ENCODE peak calls at places on chromosomes 12 and 14, in seven cellular contexts. J is NT2/D1, Y is right cardiac atrium, P is Caco-2, I is BJ, Q is fibroblast of lung, S is HFF-Myc. M is an unnamed sample.

GRCh38 chr12:32454075-32454474 is 54.7 kb downstream of the FGD4 start:
- DNase-seq in Q (peak), S (no peak), Y (no peak), P (no peak), I (no peak), J (peak), M (no peak)

GRCh38 chr12:25806271-25806670 is 152.2 kb upstream of the RASSF8 start:
- DNase-seq in J (no peak), S (peak), Q (peak), P (no peak), Y (no peak), I (peak), M (no peak)

GRCh38 chr14:90536092-90536491 is 139.3 kb downstream of the CALM1 start:
- DNase-seq in Y (peak), P (no peak), Q (peak), I (no peak), S (no peak), J (no peak), M (no peak)

GRCh38 chr14:100359881-100360280 is 36.7 kb downstream of the SLC25A47 start:
- DNase-seq in Q (no peak), I (no peak), S (no peak), P (no peak), J (no peak), Y (no peak), M (no peak)

GRCh38 chr12:132150780-132151144 is 6.5 kb downstream of the NOC4L start:
- DNase-seq in J (no peak), P (no peak), S (no peak), Y (no peak), I (no peak), Q (no peak), M (no peak)

GRCh38 chr14:75315143-75315542 is 36.5 kb downstream of the FOS start:
- DNase-seq in P (no peak), I (no peak), S (no peak), J (no peak), Y (no peak), Q (peak), M (no peak)

GRCh38 chr12:1013618-1014489 is 22.8 kb downstream of the ERC1 start:
- DNase-seq in Y (peak), Q (peak), S (peak), I (peak), P (no peak), J (no peak), M (no peak)

GRCh38 chr12:130460611-130461478 is 123.2 kb downstream of the PIWIL1 start:
- DNase-seq in Y (no peak), J (no peak), Q (no peak), S (no peak), P (no peak), I (no peak), M (no peak)

GRCh38 chr14:99320105-99320572 is 48.1 kb upstream of the BCL11B start:
- DNase-seq in P (no peak), J (peak), S (peak), Y (peak), I (no peak), Q (peak), M (no peak)

GRCh38 chr14:21346532-21347135 is 37.2 kb downstream of the SUPT16H start:
- DNase-seq in J (no peak), I (peak), Y (no peak), S (peak), P (no peak), Q (peak), M (peak)

GRCh38 chr14:34203271-34203722 is 252.4 kb upstream of the EGLN3 start:
- DNase-seq in Q (peak), Y (no peak), P (no peak), S (peak), J (no peak), I (peak), M (no peak)

GRCh38 chr12:67630373-67631088 is 18.0 kb upstream of the DYRK2 start:
- DNase-seq in J (no peak), S (peak), Y (peak), P (no peak), Q (peak), I (no peak), M (no peak)

GRCh38 chr14:69711065-69711464 is 55.9 kb upstream of the SRSF5 start:
- DNase-seq in P (no peak), Y (peak), Q (no peak), I (no peak), S (no peak), J (no peak), M (no peak)

GRCh38 chr14:50320279-50320678 is 8.2 kb downstream of the DMAC2L start:
- DNase-seq in J (no peak), Q (peak), S (no peak), I (no peak), P (no peak), Y (no peak), M (no peak)

GRCh38 chr12:52798671-52799497 is 3.0 kb upstream of the KRT3 start:
- DNase-seq in P (no peak), I (no peak), Q (peak), J (no peak), Y (no peak), S (no peak), M (no peak)

GRCh38 chr14:81517798-81518398 is 15.8 kb downstream of the SEL1L start:
- DNase-seq in P (no peak), I (no peak), J (no peak), Q (peak), S (no peak), Y (peak), M (no peak)

GRCh38 chr14:70555890-70556289 is 21.1 kb upstream of the ADAM20 start:
- DNase-seq in S (peak), Q (peak), J (no peak), Y (peak), I (peak), P (no peak), M (no peak)

GRCh38 chr12:65740873-65741600 is 83.2 kb upstream of the HMGA2 start:
- DNase-seq in J (peak), Y (peak), S (no peak), Q (peak), I (no peak), P (peak), M (no peak)

GRCh38 chr14:96637521-96637920 is 135.3 kb downstream of the PAPOLA start:
- DNase-seq in P (no peak), S (no peak), J (no peak), I (no peak), Y (no peak), Q (no peak), M (no peak)

GRCh38 chr14:102234331-102235264 is 70.4 kb downstream of the MOK start:
- DNase-seq in J (no peak), P (no peak), Q (peak), S (no peak), I (no peak), Y (peak), M (no peak)

DNA sequence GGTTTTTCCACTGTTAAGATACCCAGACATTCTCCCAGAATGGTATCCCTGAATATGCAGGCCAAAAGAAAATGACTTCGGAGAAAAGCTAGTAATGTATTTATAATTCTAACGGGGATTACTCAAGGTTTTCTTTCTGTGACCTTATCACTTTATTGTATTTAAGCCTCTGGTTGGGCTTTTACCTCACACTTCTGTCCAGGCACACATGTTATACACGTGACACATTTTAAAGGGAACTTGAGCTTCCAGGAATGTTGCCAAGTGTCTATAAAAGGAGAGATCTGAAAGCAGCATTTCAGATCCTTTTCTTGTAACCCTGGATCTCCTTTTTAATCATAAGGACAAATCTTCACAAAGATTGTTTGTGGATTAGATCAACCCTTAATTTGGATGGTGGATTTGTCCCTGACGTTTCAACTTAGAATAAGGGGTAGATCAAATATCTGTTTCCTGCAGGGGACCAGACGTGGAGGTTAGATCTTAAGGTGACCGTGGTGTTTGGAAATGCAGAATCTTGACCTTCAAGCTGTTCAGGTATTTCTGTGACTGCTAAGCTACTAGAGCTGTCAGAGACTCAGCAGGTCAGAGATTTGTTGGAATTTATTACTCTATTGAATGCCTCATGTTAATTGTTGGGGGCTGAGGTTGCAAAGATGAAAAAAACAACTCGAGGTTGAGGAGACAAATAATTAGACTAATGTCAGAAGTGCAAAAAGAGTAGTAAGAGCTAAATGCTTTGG is 1.5 kb downstream of the CIPC start:
- DNase-seq in I (peak), P (no peak), Y (no peak), Q (peak), J (no peak), S (peak), M (peak)
- H3K4me3 ChIP-seq in I (no peak), P (peak), Y (peak), Q (peak), J (no peak), S (peak), M (peak)

GRCh38 chr12:14308516-14308915 is 57.0 kb upstream of the ATF7IP start:
- DNase-seq in Q (no peak), P (no peak), I (no peak), Y (no peak), S (no peak), J (no peak), M (no peak)

GRCh38 chr12:14310866-14311265 is 54.6 kb upstream of the ATF7IP start:
- DNase-seq in J (no peak), P (no peak), Y (no peak), I (no peak), S (no peak), Q (no peak), M (no peak)

GRCh38 chr12:14307004-14307403 is 58.5 kb upstream of the ATF7IP start:
- DNase-seq in I (no peak), Y (no peak), J (no peak), Q (no peak), P (no peak), S (no peak), M (no peak)
- H3K4me3 ChIP-seq in I (no peak), Y (no peak), J (no peak), Q (no peak), P (no peak), S (no peak), M (no peak)

GRCh38 chr14:24186831-24187537 is 1.6 kb downstream of the IPO4 start:
- DNase-seq in I (no peak), Y (peak), Q (no peak), P (no peak), S (no peak), J (no peak), M (no peak)
- H3K4me3 ChIP-seq in I (no peak), Y (no peak), Q (no peak), P (no peak), S (peak), J (no peak), M (no peak)

DNA sequence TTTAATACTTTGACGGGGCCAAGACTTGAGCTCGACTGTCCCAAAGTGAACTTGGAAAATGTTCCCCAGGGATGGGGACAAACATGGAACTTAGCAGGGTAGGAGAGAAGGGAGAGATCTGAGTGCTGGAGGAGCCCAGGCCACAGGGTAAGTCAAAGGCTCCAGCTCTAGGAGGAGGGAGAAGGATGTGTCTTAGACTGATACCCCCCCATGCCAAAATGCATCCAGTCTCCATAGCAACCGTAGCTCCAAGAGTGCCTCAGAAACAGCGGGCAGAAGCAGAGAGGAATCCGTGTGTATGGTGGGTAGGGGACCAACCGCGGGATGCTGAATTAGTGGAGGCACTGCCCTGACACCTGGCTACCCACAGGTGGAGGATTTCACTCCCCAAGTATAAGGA is 845 bp upstream of the AGAP2 start:
- DNase-seq in Q (no peak), P (no peak), Y (no peak), S (no peak), I (no peak), J (no peak), M (no peak)
- H3K4me3 ChIP-seq in Q (no peak), P (no peak), Y (no peak), S (no peak), I (no peak), J (no peak), M (no peak)

GRCh38 chr12:108722992-108723766 is 8.1 kb downstream of the CORO1C start:
- DNase-seq in I (peak), S (peak), Y (no peak), Q (peak), P (no peak), J (no peak), M (peak)
- H3K4me3 ChIP-seq in I (no peak), S (peak), Y (no peak), Q (peak), P (no peak), J (no peak), M (no peak)

DNA sequence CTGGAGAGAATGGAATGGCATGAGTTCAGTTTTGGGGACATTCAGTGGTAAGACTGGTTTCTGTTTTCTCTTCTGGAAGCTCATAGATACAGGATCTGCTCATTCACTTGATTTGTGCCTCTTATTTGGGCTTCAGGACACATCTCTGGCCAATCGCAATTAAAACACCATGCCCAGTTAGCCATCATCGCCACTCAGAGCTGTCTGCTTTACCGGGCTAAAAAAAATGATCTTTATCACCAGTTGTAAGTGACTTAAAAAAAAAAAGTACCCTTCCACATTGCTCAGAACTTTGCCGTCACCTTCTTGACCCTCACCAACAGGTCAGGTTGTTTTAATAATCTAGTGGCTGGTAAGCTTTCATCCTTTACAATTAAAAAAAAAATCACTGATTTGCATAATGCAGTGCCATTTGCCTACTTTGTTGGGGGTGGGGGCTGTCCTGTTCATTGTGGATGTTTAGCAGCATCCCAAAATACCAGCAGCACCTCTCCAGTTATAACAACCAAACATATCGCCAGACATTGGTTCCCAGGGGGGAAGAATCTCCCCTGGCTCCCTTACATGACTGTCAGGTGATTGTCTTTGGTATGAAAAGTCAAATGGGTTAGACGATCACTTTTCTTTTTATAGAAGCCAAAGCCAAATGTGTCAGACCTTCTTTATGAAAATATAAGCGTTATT is 150.1 kb downstream of the PRKCH start:
- DNase-seq in J (no peak), Y (no peak), S (no peak), I (no peak), P (no peak), Q (peak), M (no peak)
- H3K4me3 ChIP-seq in J (no peak), Y (peak), S (peak), I (peak), P (no peak), Q (peak), M (peak)

M was measured in AG04449.